ENCODE peak calls at places on chromosomes 12 and 14, in nine cellular contexts. E is stomach; S is endothelial cell; M is B cell; O is stimulated activated CD4-positive, alpha-beta T cell treated with anti-CD3 and anti-CD28 coated beads, Interleukin-4, amount 100 ng/mL, for 24 hours; G is A172; X is stimulated activated CD8-positive, alpha-beta memory T cell treated with anti-CD3 and anti-CD28 coated beads, Interleukin-7, amount 100 ng/mL, for 4 hours; W is ovary; K is activated effector memory CD4-positive, alpha-beta T cell treated with Interleukin-2 at 50 U/mL for 16 hours. A is an unnamed sample.

GRCh38 chr14:100738704-100739131 is 12.0 kb downstream of the DLK1 start:
- DNase-seq in E (no peak), S (no peak), M (no peak), O (no peak), G (no peak), X (no peak), W (no peak), K (no peak), A (no peak)

GRCh38 chr12:114667669-114668150 is 16.3 kb downstream of the TBX3 start:
- DNase-seq in E (no peak), S (no peak), M (no peak), O (no peak), G (no peak), X (no peak), W (no peak), K (no peak), A (no peak)

GRCh38 chr12:123962530-123962929 is 10.1 kb downstream of the CCDC92 start:
- DNase-seq in E (no peak), S (no peak), M (no peak), O (no peak), G (no peak), X (no peak), W (no peak), K (no peak), A (no peak)

GRCh38 chr12:20489645-20490044 is 121.3 kb downstream of the PDE3A start:
- DNase-seq in E (no peak), S (no peak), M (no peak), O (no peak), G (no peak), X (no peak), W (no peak), K (no peak), A (no peak)

GRCh38 chr12:56333197-56333678 is 562 bp downstream of the PAN2 start:
- DNase-seq in E (no peak), S (peak; percentile 7), M (no peak), O (no peak), G (no peak), X (no peak), W (no peak), K (no peak), A (peak; percentile 42)

GRCh38 chr12:70078161-70078560 is 165.1 kb upstream of the CNOT2 start:
- DNase-seq in E (no peak), S (no peak), M (no peak), O (no peak), G (no peak), X (no peak), W (no peak), K (no peak), A (no peak)

GRCh38 chr12:12807970-12808702 is 5.0 kb upstream of the DDX47 start:
- DNase-seq in E (peak; percentile 43), S (no peak), M (peak; percentile 88), O (peak; percentile 38), G (no peak), X (no peak), W (no peak), K (peak; percentile 54), A (no peak)

GRCh38 chr14:53368714-53369191 is 215.6 kb upstream of the DDHD1 start:
- DNase-seq in E (no peak), S (no peak), M (no peak), O (no peak), G (peak; percentile 52), X (no peak), W (no peak), K (no peak), A (no peak)

GRCh38 chr12:49089831-49090773 is 4.5 kb downstream of the DHH start:
- DNase-seq in E (peak; percentile 31), S (peak; percentile 74), M (peak; percentile 68), O (peak; percentile 33), G (no peak), X (no peak), W (peak; percentile 52), K (peak; percentile 14), A (peak; percentile 50)

GRCh38 chr14:32702571-32702970 is 236.1 kb upstream of the NPAS3 start:
- DNase-seq in E (no peak), S (peak; percentile 9), M (peak; percentile 48), O (peak; percentile 17), G (no peak), X (no peak), W (peak; percentile 53), K (no peak), A (peak; percentile 40)

GRCh38 chr14:50740858-50741257 is 72.8 kb upstream of the SAV1 start:
- DNase-seq in E (no peak), S (no peak), M (no peak), O (no peak), G (no peak), X (no peak), W (no peak), K (no peak), A (no peak)

GRCh38 chr14:28609228-28609828 is 157.3 kb upstream of the FOXG1 start:
- DNase-seq in E (peak; percentile 38), S (peak; percentile 75), M (peak; percentile 2), O (no peak), G (peak; percentile 29), X (no peak), W (no peak), K (no peak), A (peak; percentile 46)

GRCh38 chr14:89284368-89285058 is 132.5 kb downstream of the FOXN3 start:
- DNase-seq in E (peak; percentile 40), S (no peak), M (no peak), O (no peak), G (no peak), X (no peak), W (no peak), K (no peak), A (no peak)

GRCh38 chr12:15830538-15830937 is 41.4 kb upstream of the EPS8 start:
- DNase-seq in E (no peak), S (no peak), M (no peak), O (no peak), G (no peak), X (no peak), W (no peak), K (no peak), A (no peak)

GRCh38 chr12:124904306-124905098 is 9.9 kb downstream of the UBC start:
- DNase-seq in E (peak; percentile 80), S (no peak), M (no peak), O (no peak), G (peak; percentile 87), X (no peak), W (peak; percentile 92), K (no peak), A (peak; percentile 59)

GRCh38 chr14:22996823-22997301 is 13.1 kb downstream of the C14orf93 start:
- DNase-seq in E (no peak), S (no peak), M (no peak), O (no peak), G (no peak), X (no peak), W (peak; percentile 55), K (no peak), A (no peak)

GRCh38 chr14:59343585-59343984 is 121.6 kb downstream of the GPR135 start:
- DNase-seq in E (no peak), S (no peak), M (no peak), O (no peak), G (no peak), X (no peak), W (no peak), K (no peak), A (peak; percentile 32)

GRCh38 chr12:91718326-91718725 is 427.3 kb downstream of the BTG1 start:
- DNase-seq in E (no peak), S (no peak), M (no peak), O (no peak), G (no peak), X (no peak), W (no peak), K (no peak), A (no peak)

GRCh38 chr14:21087294-21088091 is 11.0 kb downstream of the ZNF219 start:
- DNase-seq in E (no peak), S (peak; percentile 66), M (peak; percentile 79), O (peak; percentile 63), G (peak; percentile 83), X (peak; percentile 48), W (no peak), K (peak; percentile 44), A (peak; percentile 45)

GRCh38 chr12:5123921-5124320 is 80.2 kb downstream of the KCNA5 start:
- DNase-seq in E (no peak), S (no peak), M (no peak), O (no peak), G (peak; percentile 71), X (no peak), W (no peak), K (no peak), A (no peak)

GRCh38 chr14:99321236-99321925 is 49.4 kb upstream of the BCL11B start:
- DNase-seq in E (no peak), S (no peak), M (no peak), O (no peak), G (no peak), X (no peak), W (no peak), K (no peak), A (no peak)

GRCh38 chr14:89621009-89621421 is 204.0 kb upstream of the FOXN3 start:
- DNase-seq in E (no peak), S (no peak), M (peak; percentile 36), O (peak; percentile 66), G (no peak), X (peak; percentile 42), W (no peak), K (peak; percentile 37), A (no peak)

GRCh38 chr12:119202121-119202527 is 23.4 kb downstream of the HSPB8 start:
- DNase-seq in E (no peak), S (no peak), M (no peak), O (no peak), G (no peak), X (no peak), W (no peak), K (no peak), A (peak; percentile 47)

GRCh38 chr14:105354541-105354940 is 40.0 kb downstream of the PACS2 start:
- DNase-seq in E (no peak), S (no peak), M (no peak), O (no peak), G (no peak), X (no peak), W (no peak), K (no peak), A (no peak)

GRCh38 chr14:104601786-104602185 is 2.8 kb downstream of the TMEM179 start:
- DNase-seq in E (no peak), S (peak; percentile 4), M (no peak), O (no peak), G (peak; percentile 25), X (no peak), W (no peak), K (no peak), A (no peak)

GRCh38 chr12:56487448-56488040 is 417 bp downstream of the GLS2 start:
- DNase-seq in E (peak; percentile 52), S (peak; percentile 23), M (peak; percentile 47), O (no peak), G (no peak), X (no peak), W (no peak), K (no peak), A (peak; percentile 61)

GRCh38 chr12:68482660-68483059 is 128.0 kb upstream of the RAP1B start:
- DNase-seq in E (no peak), S (no peak), M (peak; percentile 16), O (no peak), G (no peak), X (no peak), W (no peak), K (no peak), A (no peak)

GRCh38 chr14:105092912-105093425 is 27.7 kb upstream of the GPR132 start:
- DNase-seq in E (peak; percentile 70), S (peak; percentile 71), M (peak; percentile 78), O (peak; percentile 61), G (no peak), X (peak; percentile 35), W (peak; percentile 76), K (peak; percentile 61), A (peak; percentile 65)

A was measured in iPS-NIHi11.